ENCODE peak calls at places on chromosomes 12 and 14, in nine cellular contexts. One of them, this sample, is unnamed.

GRCh38 chr14:21025374-21026151 is 702 bp upstream of the NDRG2 start:
- DNase-seq in fibroblast of mammary gland: no peak
- DNase-seq in cardiac muscle cell: peak; percentile 59
- DNase-seq in type B pancreatic cell: no peak
- DNase-seq in neural progenitor cell: peak; percentile 58
- DNase-seq in psoas muscle: peak; percentile 95
- DNase-seq in IMR-90: no peak
- DNase-seq in GM12878: no peak
- DNase-seq in fibroblast of lung: no peak
- DNase-seq in this sample: no peak

GRCh38 chr12:127663716-127664115 is 603.3 kb upstream of the TMEM132C start:
- DNase-seq in fibroblast of mammary gland: no peak
- DNase-seq in neural progenitor cell: no peak
- DNase-seq in fibroblast of lung: no peak
- DNase-seq in psoas muscle: no peak
- DNase-seq in IMR-90: no peak
- DNase-seq in type B pancreatic cell: no peak
- DNase-seq in GM12878: no peak
- DNase-seq in cardiac muscle cell: no peak
- DNase-seq in this sample: no peak

GRCh38 chr14:100773331-100774163 is 46.9 kb downstream of the DLK1 start:
- DNase-seq in type B pancreatic cell: no peak
- DNase-seq in psoas muscle: peak; percentile 40
- DNase-seq in IMR-90: no peak
- DNase-seq in fibroblast of lung: no peak
- DNase-seq in fibroblast of mammary gland: no peak
- DNase-seq in cardiac muscle cell: no peak
- DNase-seq in neural progenitor cell: no peak
- DNase-seq in GM12878: no peak
- DNase-seq in this sample: no peak

GRCh38 chr14:70498191-70498590 is 36.6 kb downstream of the ADAM20 start:
- DNase-seq in fibroblast of mammary gland: no peak
- DNase-seq in IMR-90: no peak
- DNase-seq in psoas muscle: no peak
- DNase-seq in neural progenitor cell: no peak
- DNase-seq in GM12878: no peak
- DNase-seq in fibroblast of lung: no peak
- DNase-seq in cardiac muscle cell: no peak
- DNase-seq in type B pancreatic cell: no peak
- DNase-seq in this sample: no peak

GRCh38 chr14:30768791-30769190 is 105.6 kb upstream of the COCH start:
- DNase-seq in cardiac muscle cell: no peak
- DNase-seq in psoas muscle: no peak
- DNase-seq in type B pancreatic cell: no peak
- DNase-seq in neural progenitor cell: no peak
- DNase-seq in fibroblast of mammary gland: no peak
- DNase-seq in GM12878: no peak
- DNase-seq in fibroblast of lung: no peak
- DNase-seq in IMR-90: no peak
- DNase-seq in this sample: no peak

GRCh38 chr14:32014498-32014897 is 62.6 kb upstream of the ARHGAP5 start:
- DNase-seq in fibroblast of mammary gland: no peak
- DNase-seq in neural progenitor cell: no peak
- DNase-seq in GM12878: no peak
- DNase-seq in type B pancreatic cell: no peak
- DNase-seq in IMR-90: no peak
- DNase-seq in psoas muscle: no peak
- DNase-seq in fibroblast of lung: no peak
- DNase-seq in cardiac muscle cell: no peak
- DNase-seq in this sample: no peak

GRCh38 chr12:50579757-50580267 is 75.0 kb downstream of the DIP2B start:
- DNase-seq in fibroblast of mammary gland: peak; percentile 74
- DNase-seq in type B pancreatic cell: no peak
- DNase-seq in fibroblast of lung: no peak
- DNase-seq in neural progenitor cell: no peak
- DNase-seq in GM12878: peak; percentile 40
- DNase-seq in IMR-90: peak; percentile 60
- DNase-seq in cardiac muscle cell: no peak
- DNase-seq in psoas muscle: no peak
- DNase-seq in this sample: peak; percentile 27

GRCh38 chr14:95518045-95518751 is 1.7 kb upstream of the SYNE3 start:
- DNase-seq in neural progenitor cell: no peak
- DNase-seq in IMR-90: peak; percentile 57
- DNase-seq in cardiac muscle cell: peak; percentile 74
- DNase-seq in psoas muscle: no peak
- DNase-seq in type B pancreatic cell: no peak
- DNase-seq in fibroblast of mammary gland: no peak
- DNase-seq in GM12878: no peak
- DNase-seq in fibroblast of lung: no peak
- DNase-seq in this sample: peak; percentile 33

GRCh38 chr14:92575773-92576303 is 62.3 kb downstream of the RIN3 start:
- DNase-seq in fibroblast of mammary gland: no peak
- DNase-seq in IMR-90: no peak
- DNase-seq in fibroblast of lung: no peak
- DNase-seq in GM12878: no peak
- DNase-seq in neural progenitor cell: no peak
- DNase-seq in type B pancreatic cell: no peak
- DNase-seq in psoas muscle: no peak
- DNase-seq in cardiac muscle cell: no peak
- DNase-seq in this sample: no peak

GRCh38 chr14:34554540-34555250 is 15.2 kb upstream of the EAPP start:
- DNase-seq in fibroblast of lung: peak; percentile 6
- DNase-seq in psoas muscle: no peak
- DNase-seq in type B pancreatic cell: no peak
- DNase-seq in IMR-90: peak; percentile 37
- DNase-seq in fibroblast of mammary gland: no peak
- DNase-seq in GM12878: no peak
- DNase-seq in neural progenitor cell: no peak
- DNase-seq in cardiac muscle cell: no peak
- DNase-seq in this sample: no peak

GRCh38 chr12:109010259-109010658 is 10.6 kb downstream of the SVOP start:
- DNase-seq in type B pancreatic cell: no peak
- DNase-seq in IMR-90: no peak
- DNase-seq in fibroblast of mammary gland: no peak
- DNase-seq in psoas muscle: no peak
- DNase-seq in cardiac muscle cell: no peak
- DNase-seq in GM12878: no peak
- DNase-seq in neural progenitor cell: no peak
- DNase-seq in fibroblast of lung: no peak
- DNase-seq in this sample: no peak

GRCh38 chr14:24408764-24409163 is 10.0 kb downstream of the NYNRIN start:
- DNase-seq in IMR-90: no peak
- DNase-seq in fibroblast of mammary gland: no peak
- DNase-seq in fibroblast of lung: peak; percentile 43
- DNase-seq in neural progenitor cell: no peak
- DNase-seq in cardiac muscle cell: peak; percentile 24
- DNase-seq in type B pancreatic cell: no peak
- DNase-seq in GM12878: no peak
- DNase-seq in psoas muscle: no peak
- DNase-seq in this sample: no peak

GRCh38 chr12:11734781-11735180 is 85.3 kb downstream of the ETV6 start:
- DNase-seq in psoas muscle: no peak
- DNase-seq in IMR-90: no peak
- DNase-seq in fibroblast of mammary gland: no peak
- DNase-seq in neural progenitor cell: no peak
- DNase-seq in cardiac muscle cell: no peak
- DNase-seq in type B pancreatic cell: no peak
- DNase-seq in fibroblast of lung: no peak
- DNase-seq in GM12878: no peak
- DNase-seq in this sample: no peak

GRCh38 chr14:69351911-69352310 is 46.2 kb downstream of the ERH start:
- DNase-seq in fibroblast of lung: no peak
- DNase-seq in type B pancreatic cell: no peak
- DNase-seq in GM12878: no peak
- DNase-seq in neural progenitor cell: no peak
- DNase-seq in fibroblast of mammary gland: no peak
- DNase-seq in cardiac muscle cell: no peak
- DNase-seq in psoas muscle: no peak
- DNase-seq in IMR-90: no peak
- DNase-seq in this sample: no peak

GRCh38 chr14:68458840-68459469 is 333.9 kb downstream of the ZFP36L1 start:
- DNase-seq in IMR-90: peak; percentile 87
- DNase-seq in fibroblast of lung: peak; percentile 79
- DNase-seq in neural progenitor cell: peak; percentile 56
- DNase-seq in fibroblast of mammary gland: peak; percentile 82
- DNase-seq in GM12878: no peak
- DNase-seq in cardiac muscle cell: peak; percentile 62
- DNase-seq in psoas muscle: peak; percentile 76
- DNase-seq in type B pancreatic cell: no peak
- DNase-seq in this sample: peak; percentile 85

GRCh38 chr12:78864483-78865296 is at the start of gene SYT1:
- DNase-seq in IMR-90: peak; percentile 85
- DNase-seq in psoas muscle: peak; percentile 41
- DNase-seq in GM12878: no peak
- DNase-seq in fibroblast of mammary gland: peak; percentile 84
- DNase-seq in cardiac muscle cell: peak; percentile 63
- DNase-seq in type B pancreatic cell: peak; percentile 85
- DNase-seq in neural progenitor cell: peak; percentile 94
- DNase-seq in fibroblast of lung: peak; percentile 89
- DNase-seq in this sample: peak; percentile 91

GRCh38 chr12:49359671-49360070 is 7.6 kb upstream of the SPATS2 start:
- DNase-seq in type B pancreatic cell: no peak
- DNase-seq in fibroblast of lung: no peak
- DNase-seq in neural progenitor cell: no peak
- DNase-seq in fibroblast of mammary gland: peak; percentile 43
- DNase-seq in GM12878: no peak
- DNase-seq in psoas muscle: no peak
- DNase-seq in cardiac muscle cell: no peak
- DNase-seq in IMR-90: no peak
- DNase-seq in this sample: no peak

GRCh38 chr12:38601970-38602369 is 285.4 kb downstream of the ALG10B start:
- DNase-seq in fibroblast of lung: no peak
- DNase-seq in type B pancreatic cell: no peak
- DNase-seq in IMR-90: no peak
- DNase-seq in psoas muscle: no peak
- DNase-seq in neural progenitor cell: no peak
- DNase-seq in fibroblast of mammary gland: no peak
- DNase-seq in cardiac muscle cell: no peak
- DNase-seq in GM12878: no peak
- DNase-seq in this sample: no peak

GRCh38 chr12:124543591-124544310 is 23.7 kb downstream of the NCOR2 start:
- DNase-seq in fibroblast of lung: no peak
- DNase-seq in fibroblast of mammary gland: peak; percentile 60
- DNase-seq in type B pancreatic cell: no peak
- DNase-seq in GM12878: no peak
- DNase-seq in cardiac muscle cell: no peak
- DNase-seq in IMR-90: no peak
- DNase-seq in neural progenitor cell: peak; percentile 86
- DNase-seq in psoas muscle: no peak
- DNase-seq in this sample: peak; percentile 44

GRCh38 chr12:59500335-59500734 is 95.5 kb upstream of the SLC16A7 start:
- DNase-seq in neural progenitor cell: no peak
- DNase-seq in fibroblast of mammary gland: no peak
- DNase-seq in GM12878: no peak
- DNase-seq in fibroblast of lung: no peak
- DNase-seq in IMR-90: no peak
- DNase-seq in psoas muscle: no peak
- DNase-seq in cardiac muscle cell: no peak
- DNase-seq in type B pancreatic cell: no peak
- DNase-seq in this sample: no peak

GRCh38 chr14:104975481-104976197 is 2.5 kb downstream of the AHNAK2 start:
- DNase-seq in fibroblast of mammary gland: no peak
- DNase-seq in GM12878: no peak
- DNase-seq in IMR-90: no peak
- DNase-seq in cardiac muscle cell: no peak
- DNase-seq in type B pancreatic cell: no peak
- DNase-seq in psoas muscle: no peak
- DNase-seq in neural progenitor cell: peak; percentile 71
- DNase-seq in fibroblast of lung: no peak
- DNase-seq in this sample: no peak
- TF ChIP-seq CTCF in fibroblast of mammary gland: no peak
- TF ChIP-seq CTCF in GM12878: no peak
- TF ChIP-seq CTCF in IMR-90: peak; percentile 8
- TF ChIP-seq CTCF in cardiac muscle cell: no peak
- TF ChIP-seq CTCF in type B pancreatic cell: no peak
- TF ChIP-seq CTCF in psoas muscle: no peak
- TF ChIP-seq CTCF in neural progenitor cell: no peak
- TF ChIP-seq CTCF in fibroblast of lung: no peak
- TF ChIP-seq CTCF in this sample: no peak

GRCh38 chr14:84493779-84494178 is 1036.2 kb upstream of the FLRT2 start:
- DNase-seq in cardiac muscle cell: peak; percentile 5
- DNase-seq in IMR-90: no peak
- DNase-seq in fibroblast of lung: peak; percentile 3
- DNase-seq in type B pancreatic cell: no peak
- DNase-seq in neural progenitor cell: no peak
- DNase-seq in GM12878: no peak
- DNase-seq in psoas muscle: no peak
- DNase-seq in fibroblast of mammary gland: no peak
- DNase-seq in this sample: peak; percentile 29
- TF ChIP-seq CTCF in cardiac muscle cell: no peak
- TF ChIP-seq CTCF in IMR-90: no peak
- TF ChIP-seq CTCF in fibroblast of lung: peak; percentile 1
- TF ChIP-seq CTCF in type B pancreatic cell: no peak
- TF ChIP-seq CTCF in neural progenitor cell: peak; percentile 36
- TF ChIP-seq CTCF in GM12878: no peak
- TF ChIP-seq CTCF in psoas muscle: no peak
- TF ChIP-seq CTCF in fibroblast of mammary gland: no peak
- TF ChIP-seq CTCF in this sample: no peak

DNA sequence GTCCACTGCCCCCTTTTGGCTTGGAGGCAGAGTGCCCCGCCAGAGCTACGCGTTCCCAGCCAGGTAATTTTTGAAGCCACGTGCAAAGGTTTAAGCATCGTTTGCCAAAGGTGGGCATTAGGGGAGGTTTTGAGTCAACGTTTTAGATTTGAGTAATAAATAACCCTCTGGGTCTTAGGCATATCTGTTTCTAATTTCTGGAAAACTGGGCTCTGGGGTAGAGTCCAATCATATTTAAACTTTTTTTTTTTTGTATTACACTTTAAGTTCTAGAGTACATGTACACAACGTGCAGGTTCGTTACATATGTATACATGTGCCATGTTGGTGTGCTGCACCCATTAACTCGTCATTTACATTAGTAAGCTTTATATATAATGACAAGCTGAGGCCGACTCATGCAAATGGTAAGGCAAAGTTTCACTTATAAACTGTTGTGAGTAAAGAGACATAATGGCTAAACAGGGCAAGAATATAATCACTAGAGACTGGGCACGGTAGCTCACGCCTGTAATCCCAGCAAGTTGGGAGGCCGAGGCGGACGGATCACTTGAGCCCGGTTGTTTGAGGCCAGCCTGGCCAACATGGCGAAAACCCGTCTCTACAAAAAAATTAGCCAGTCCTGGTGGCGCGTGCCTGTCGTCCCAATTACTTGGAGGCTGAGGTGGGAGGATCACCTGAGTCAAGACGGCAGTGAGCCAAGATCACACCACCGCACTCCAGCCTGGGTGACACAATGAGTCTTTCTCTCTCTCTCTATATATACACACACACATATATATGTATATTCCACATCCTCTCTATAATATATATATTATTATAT is 491 bp upstream of the NR2C1 start:
- DNase-seq in cardiac muscle cell: no peak
- DNase-seq in fibroblast of mammary gland: no peak
- DNase-seq in psoas muscle: no peak
- DNase-seq in neural progenitor cell: no peak
- DNase-seq in type B pancreatic cell: no peak
- DNase-seq in IMR-90: no peak
- DNase-seq in GM12878: no peak
- DNase-seq in fibroblast of lung: no peak
- DNase-seq in this sample: no peak
- TF ChIP-seq CTCF in cardiac muscle cell: peak; percentile 78
- TF ChIP-seq CTCF in fibroblast of mammary gland: peak; percentile 79
- TF ChIP-seq CTCF in psoas muscle: peak; percentile 76
- TF ChIP-seq CTCF in neural progenitor cell: peak; percentile 81
- TF ChIP-seq CTCF in type B pancreatic cell: peak; percentile 84
- TF ChIP-seq CTCF in IMR-90: peak; percentile 84
- TF ChIP-seq CTCF in GM12878: peak; percentile 89
- TF ChIP-seq CTCF in fibroblast of lung: peak; percentile 87
- TF ChIP-seq CTCF in this sample: peak; percentile 93

GRCh38 chr12:120457133-120457532 is 10.9 kb downstream of the GATC start:
- DNase-seq in IMR-90: no peak
- DNase-seq in GM12878: no peak
- DNase-seq in fibroblast of lung: no peak
- DNase-seq in psoas muscle: no peak
- DNase-seq in fibroblast of mammary gland: no peak
- DNase-seq in cardiac muscle cell: no peak
- DNase-seq in neural progenitor cell: peak; percentile 44
- DNase-seq in type B pancreatic cell: no peak
- DNase-seq in this sample: no peak
- TF ChIP-seq CTCF in IMR-90: peak; percentile 15
- TF ChIP-seq CTCF in GM12878: peak; percentile 38
- TF ChIP-seq CTCF in fibroblast of lung: peak; percentile 31
- TF ChIP-seq CTCF in psoas muscle: peak; percentile 8
- TF ChIP-seq CTCF in fibroblast of mammary gland: peak; percentile 39
- TF ChIP-seq CTCF in cardiac muscle cell: peak; percentile 31
- TF ChIP-seq CTCF in neural progenitor cell: peak; percentile 51
- TF ChIP-seq CTCF in type B pancreatic cell: peak; percentile 57
- TF ChIP-seq CTCF in this sample: peak; percentile 40

This sample was measured in astrocyte of the spinal cord.